ENCODE peak calls at places on chromosomes 3 and 15, in four cellular contexts. N, J, X and M are unnamed samples.

GRCh38 chr15:51879555-51879954 is 50.1 kb downstream of the TMOD3 start:
- DNase-seq in X (no peak), J (no peak), N (no peak), M (no peak)

GRCh38 chr15:38075466-38075865 is 141.0 kb downstream of the TMCO5A start:
- DNase-seq in N (no peak), X (no peak), J (no peak), M (no peak)

GRCh38 chr15:72593838-72594237 is 60.7 kb upstream of the GOLGA6B start:
- DNase-seq in X (no peak), N (no peak), J (no peak), M (no peak)

GRCh38 chr15:96804754-96805153 is 474.3 kb downstream of the NR2F2 start:
- DNase-seq in J (no peak), X (no peak), N (no peak), M (no peak)

GRCh38 chr3:47250309-47251060 is 32.1 kb downstream of the KIF9 start:
- DNase-seq in X (peak), J (peak), N (no peak), M (peak)

GRCh38 chr3:156728267-156728985 is 54.0 kb downstream of the TIPARP start:
- DNase-seq in N (no peak), J (no peak), X (no peak), M (no peak)

GRCh38 chr3:47612178-47612577 is 33.5 kb upstream of the CSPG5 start:
- DNase-seq in J (no peak), N (peak), X (no peak), M (no peak)

GRCh38 chr3:100708644-100708988 is 678 bp upstream of the TFG start:
- DNase-seq in J (no peak), X (no peak), N (no peak), M (no peak)

GRCh38 chr3:196941846-196942225 is 492 bp downstream of the NCBP2 start:
- DNase-seq in J (peak), X (no peak), N (no peak), M (no peak)

GRCh38 chr3:142363936-142364467 is 83.8 kb downstream of the XRN1 start:
- DNase-seq in N (no peak), J (no peak), X (no peak), M (no peak)

GRCh38 chr3:11553436-11554235 is 90.1 kb downstream of the VGLL4 start:
- DNase-seq in X (no peak), N (no peak), J (no peak), M (no peak)

GRCh38 chr3:6781103-6781502 is 79.8 kb upstream of the GRM7 start:
- DNase-seq in N (no peak), X (no peak), J (no peak), M (no peak)

GRCh38 chr3:14785207-14786155 is 33.3 kb upstream of the FGD5 start:
- DNase-seq in J (no peak), N (no peak), X (no peak), M (no peak)